ENCODE peak calls at places on chromosomes 2 and 18, in eight cellular contexts. N, H, P, U, O, W, R and F are unnamed samples.

GRCh38 chr2:37869756-37870155 is 55.3 kb upstream of the RMDN2 start:
- DNase-seq in R (no peak), O (no peak), U (no peak), P (no peak), N (no peak), H (peak), W (peak), F (peak)

GRCh38 chr2:219769044-219770030 is 141.9 kb downstream of the SLC4A3 start:
- DNase-seq in W (no peak), N (peak), O (no peak), U (no peak), H (peak), R (no peak), P (no peak), F (no peak)

GRCh38 chr2:57558312-57558711 is 488.3 kb upstream of the VRK2 start:
- DNase-seq in W (no peak), U (no peak), R (no peak), O (no peak), P (no peak), H (no peak), N (no peak), F (no peak)

GRCh38 chr18:47730795-47731194 is 199.7 kb downstream of the SMAD2 start:
- DNase-seq in P (no peak), O (no peak), H (no peak), U (no peak), R (no peak), N (no peak), W (no peak), F (peak)

GRCh38 chr2:37388074-37388473 is 43.6 kb downstream of the QPCT start:
- DNase-seq in N (no peak), P (no peak), W (peak), R (no peak), U (no peak), O (no peak), H (peak), F (peak)

GRCh38 chr18:46712406-46712805 is 44.4 kb downstream of the ST8SIA5 start:
- DNase-seq in R (no peak), P (no peak), U (no peak), W (peak), H (no peak), N (no peak), O (no peak), F (peak)

GRCh38 chr2:238423561-238424312 is 3.0 kb upstream of the ASB1 start:
- DNase-seq in W (peak), U (no peak), P (no peak), N (no peak), R (no peak), H (peak), O (no peak), F (no peak)

GRCh38 chr2:179686718-179687342 is 174.6 kb downstream of the ZNF385B start:
- DNase-seq in O (no peak), W (no peak), H (no peak), N (no peak), U (no peak), P (no peak), R (no peak), F (no peak)

GRCh38 chr2:113237604-113238003 is 41.1 kb downstream of the PAX8 start:
- DNase-seq in O (no peak), H (no peak), W (no peak), U (no peak), N (no peak), R (no peak), P (no peak), F (no peak)

GRCh38 chr2:142873850-142874287 is 3.6 kb upstream of the KYNU start:
- DNase-seq in H (no peak), O (no peak), R (no peak), W (no peak), U (no peak), N (no peak), P (no peak), F (no peak)